ENCODE peak calls at places on chromosomes 13 and 19, in seven cellular contexts. J is hepatocyte, K is endodermal cell, L is tibial nerve, Z is breast epithelium, O is ascending aorta, B is testis. H is an unnamed sample.

GRCh38 chr13:93108111-93108581 is 118.5 kb upstream of the GPC6 start:
- DNase-seq in J (no peak), K (no peak), L (no peak), Z (no peak), O (no peak), B (no peak), H (no peak)

GRCh38 chr13:34931572-34931971 is 10.5 kb upstream of the NBEA start:
- DNase-seq in J (no peak), K (no peak), L (no peak), Z (no peak), O (no peak), B (no peak), H (no peak)

GRCh38 chr13:98200211-98200878 is 23.3 kb upstream of the RNF113B start:
- DNase-seq in J (no peak), K (peak), L (no peak), Z (no peak), O (no peak), B (no peak), H (no peak)

GRCh38 chr13:76620036-76620435 is 266.2 kb downstream of the KCTD12 start:
- DNase-seq in J (no peak), K (no peak), L (no peak), Z (no peak), O (no peak), B (no peak), H (no peak)

GRCh38 chr19:15199652-15200574 is 882 bp downstream of the NOTCH3 start:
- DNase-seq in J (peak), K (peak), L (no peak), Z (no peak), O (no peak), B (peak), H (no peak)

GRCh38 chr13:50587122-50587521 is 256.4 kb downstream of the DLEU7 start:
- DNase-seq in J (no peak), K (no peak), L (no peak), Z (no peak), O (no peak), B (no peak), H (no peak)

GRCh38 chr13:112905990-112906641 is 62.9 kb upstream of the MCF2L start:
- DNase-seq in J (peak), K (peak), L (no peak), Z (peak), O (peak), B (no peak), H (no peak)

GRCh38 chr19:46608178-46608577 is 7.0 kb downstream of the CALM3 start:
- DNase-seq in J (no peak), K (peak), L (no peak), Z (no peak), O (peak), B (no peak), H (no peak)

GRCh38 chr13:75693227-75693626 is 57.1 kb downstream of the LMO7 start:
- DNase-seq in J (no peak), K (no peak), L (no peak), Z (no peak), O (no peak), B (no peak), H (no peak)

GRCh38 chr13:32881074-32881791 is 135.0 kb upstream of the KL start:
- DNase-seq in J (peak), K (no peak), L (no peak), Z (no peak), O (no peak), B (no peak), H (no peak)

GRCh38 chr13:65470781-65471180 is 1759.4 kb downstream of the PCDH9 start:
- DNase-seq in J (no peak), K (no peak), L (no peak), Z (no peak), O (no peak), B (no peak), H (no peak)

GRCh38 chr13:74144269-74144668 is 10.1 kb upstream of the KLF12 start:
- DNase-seq in J (no peak), K (no peak), L (no peak), Z (no peak), O (no peak), B (no peak), H (no peak)

GRCh38 chr13:105087941-105088340 is 1447.5 kb downstream of the EFNB2 start:
- DNase-seq in J (peak), K (no peak), L (no peak), Z (no peak), O (no peak), B (no peak), H (no peak)

GRCh38 chr13:106281426-106281825 is 254.0 kb downstream of the EFNB2 start:
- DNase-seq in J (no peak), K (no peak), L (no peak), Z (no peak), O (no peak), B (no peak), H (no peak)

GRCh38 chr19:391726-392374 is 17.1 kb downstream of the C2CD4C start:
- DNase-seq in J (no peak), K (no peak), L (no peak), Z (no peak), O (no peak), B (no peak), H (no peak)

GRCh38 chr19:12639901-12640613 is 26.5 kb downstream of the MAN2B1 start:
- DNase-seq in J (peak), K (peak), L (peak), Z (peak), O (peak), B (peak), H (peak)

GRCh38 chr13:31007392-31007791 is 74.9 kb downstream of the TEX26 start:
- DNase-seq in J (no peak), K (peak), L (no peak), Z (no peak), O (no peak), B (no peak), H (no peak)

GRCh38 chr19:40200352-40201099 is 9.3 kb downstream of the MAP3K10 start:
- DNase-seq in J (no peak), K (no peak), L (no peak), Z (no peak), O (no peak), B (no peak), H (no peak)

GRCh38 chr13:92224052-92224821 is 825.8 kb downstream of the GPC5 start:
- DNase-seq in J (peak), K (no peak), L (peak), Z (no peak), O (no peak), B (no peak), H (no peak)

DNA sequence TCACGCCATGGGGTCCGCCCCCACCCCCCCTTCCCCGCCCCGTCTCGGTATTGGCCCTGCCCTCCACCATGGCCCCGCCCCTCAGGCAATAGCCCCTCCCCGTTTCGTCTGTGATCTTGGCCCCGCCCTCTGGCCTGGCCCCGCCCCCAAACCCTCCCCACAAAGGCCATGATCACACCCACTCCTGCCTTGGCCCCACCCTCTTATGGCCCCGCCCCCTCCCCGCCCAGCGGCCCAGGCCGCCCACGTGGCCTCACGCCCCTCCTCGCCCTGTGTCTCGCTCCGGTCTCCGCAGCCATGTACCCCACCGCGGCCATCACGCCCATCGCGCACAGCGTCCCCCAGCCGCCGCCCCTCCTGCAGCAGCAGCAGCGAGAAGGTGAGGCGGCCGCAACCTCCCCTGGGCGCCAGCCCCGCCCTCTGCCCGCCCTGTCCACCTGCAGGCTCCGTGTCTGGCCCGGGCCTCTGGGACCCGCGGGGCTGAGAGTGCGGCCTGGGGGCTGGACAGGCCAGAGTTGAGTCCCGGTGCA is 61.3 kb downstream of the CELF5 start:
- DNase-seq in J (no peak), K (no peak), L (no peak), Z (no peak), O (no peak), B (no peak), H (no peak)
- H3K4me3 ChIP-seq in J (no peak), K (peak), L (no peak), Z (peak), O (no peak), B (peak), H (no peak)

DNA sequence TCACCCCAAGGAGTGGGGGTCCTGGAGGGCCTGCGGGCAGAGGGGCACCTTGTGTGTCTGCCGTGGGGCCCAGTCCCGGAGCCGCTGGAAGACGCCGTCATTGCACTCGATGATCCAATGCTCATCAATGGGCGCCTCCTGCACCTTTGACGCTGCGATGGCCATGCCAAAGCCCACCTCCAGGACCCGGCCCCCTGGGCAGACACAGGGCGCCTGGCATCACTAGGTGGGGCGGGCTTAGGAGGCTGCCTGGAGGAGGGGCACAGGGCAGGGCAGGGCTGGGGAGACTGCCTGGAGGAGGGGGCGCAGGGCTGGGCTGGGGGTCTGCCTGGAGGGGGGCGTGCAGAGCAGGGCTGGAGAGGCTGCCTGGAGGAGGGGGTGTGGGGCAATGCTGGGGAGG is 1.6 kb downstream of the GAMT start:
- DNase-seq in J (no peak), K (no peak), L (no peak), Z (no peak), O (no peak), B (no peak), H (no peak)
- TF ChIP-seq CTCF in J (no peak), K (no peak), L (no peak), Z (no peak), O (no peak), B (no peak), H (no peak)

GRCh38 chr19:32041681-32042292 is 303.6 kb upstream of the ZNF507 start:
- DNase-seq in J (peak), K (peak), L (no peak), Z (no peak), O (no peak), B (peak), H (no peak)
- H3K4me3 ChIP-seq in J (peak), K (peak), L (no peak), Z (peak), O (peak), B (peak), H (no peak)

DNA sequence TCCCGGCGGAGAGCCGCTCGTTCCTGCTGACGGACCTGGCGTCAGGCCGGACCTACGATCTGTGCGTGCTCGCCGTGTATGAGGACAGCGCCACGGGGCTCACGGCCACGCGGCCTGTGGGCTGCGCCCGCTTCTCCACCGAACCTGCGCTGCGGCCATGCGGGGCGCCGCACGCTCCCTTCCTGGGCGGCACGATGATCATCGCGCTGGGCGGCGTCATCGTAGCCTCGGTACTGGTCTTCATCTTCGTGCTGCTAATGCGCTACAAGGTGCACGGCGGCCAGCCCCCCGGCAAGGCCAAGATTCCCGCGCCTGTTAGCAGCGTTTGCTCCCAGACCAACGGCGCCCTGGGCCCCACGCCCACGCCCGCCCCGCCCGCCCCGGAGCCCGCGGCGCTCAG is 8.4 kb downstream of the LRFN3 start:
- DNase-seq in J (no peak), K (no peak), L (no peak), Z (no peak), O (no peak), B (no peak), H (no peak)
- TF ChIP-seq CTCF in J (no peak), K (no peak), L (no peak), Z (no peak), O (no peak), B (no peak), H (no peak)

H was measured in GM12865.